ENCODE peak calls at places on chromosomes 13 and 19, in ten cellular contexts. N, X, L, A, C, W, P, T, G and I are unnamed samples.

GRCh38 chr19:39131255-39131755 is 5.7 kb downstream of the PAK4 start:
- DNase-seq in G (no peak), A (no peak), T (no peak), L (no peak), C (no peak), N (no peak), P (no peak), W (no peak), X (no peak), I (no peak)

GRCh38 chr19:4556574-4557185 is 2.8 kb downstream of the SEMA6B start:
- DNase-seq in T (no peak), P (no peak), C (no peak), G (peak; percentile 29), L (peak; percentile 17), N (peak; percentile 41), X (no peak), A (no peak), W (no peak), I (no peak)

GRCh38 chr13:102128216-102128800 is 273.5 kb downstream of the FGF14 start:
- DNase-seq in X (no peak), P (no peak), L (no peak), T (no peak), C (no peak), N (no peak), G (no peak), W (no peak), A (no peak), I (no peak)

GRCh38 chr19:31639306-31639705 is 290.1 kb upstream of the TSHZ3 start:
- DNase-seq in C (no peak), T (no peak), A (no peak), G (no peak), W (no peak), L (no peak), P (no peak), X (no peak), N (no peak), I (no peak)

GRCh38 chr19:8505680-8506401 is 3.4 kb upstream of the PRAM1 start:
- DNase-seq in P (peak; percentile 88), T (peak; percentile 61), A (peak; percentile 56), X (no peak), N (no peak), W (no peak), L (peak; percentile 89), C (peak; percentile 84), G (peak; percentile 81), I (peak; percentile 71)

GRCh38 chr13:101181076-101181685 is 235.1 kb downstream of the NALCN start:
- DNase-seq in G (no peak), N (no peak), C (no peak), T (no peak), P (no peak), L (no peak), X (no peak), W (no peak), A (no peak), I (no peak)

GRCh38 chr19:4970558-4971423 is 1.9 kb downstream of the KDM4B start:
- DNase-seq in C (peak; percentile 52), N (no peak), W (no peak), A (no peak), X (no peak), G (no peak), T (peak; percentile 30), L (no peak), P (no peak), I (no peak)

GRCh38 chr13:74090397-74090796 is 43.8 kb downstream of the KLF12 start:
- DNase-seq in P (no peak), G (no peak), T (no peak), A (no peak), X (no peak), L (no peak), W (no peak), N (no peak), C (no peak), I (no peak)

GRCh38 chr19:8702350-8702749 is 3.8 kb upstream of the ACTL9 start:
- DNase-seq in T (peak; percentile 48), C (no peak), N (no peak), W (no peak), G (no peak), L (no peak), X (no peak), P (no peak), A (no peak), I (no peak)

GRCh38 chr13:30673669-30674521 is 56.2 kb downstream of the USPL1 start:
- DNase-seq in N (peak; percentile 72), T (peak; percentile 92), X (peak; percentile 42), C (peak; percentile 91), P (peak; percentile 96), G (peak; percentile 88), A (peak; percentile 78), L (peak; percentile 94), W (peak; percentile 87), I (peak; percentile 96)

GRCh38 chr13:110907951-110908898 is 6.6 kb downstream of the ANKRD10 start:
- DNase-seq in C (peak; percentile 69), G (no peak), P (peak; percentile 69), A (no peak), T (no peak), X (no peak), W (no peak), N (peak; percentile 100), L (peak; percentile 59), I (no peak)

GRCh38 chr19:13466697-13467096 is 39.6 kb downstream of the CACNA1A start:
- DNase-seq in W (no peak), G (no peak), L (no peak), T (no peak), P (no peak), C (no peak), N (no peak), A (no peak), X (no peak), I (no peak)

GRCh38 chr19:39265321-39265916 is 2.8 kb upstream of the IFNL2 start:
- DNase-seq in L (no peak), X (no peak), P (peak; percentile 38), W (no peak), A (no peak), C (no peak), N (no peak), G (no peak), T (no peak), I (no peak)

GRCh38 chr19:6736917-6737283 is 480 bp downstream of the GPR108 start:
- DNase-seq in L (no peak), P (no peak), X (no peak), T (no peak), C (peak; percentile 41), A (no peak), G (no peak), N (no peak), W (no peak), I (no peak)

GRCh38 chr13:80923907-80924306 is 583.0 kb upstream of the SPRY2 start:
- DNase-seq in L (no peak), X (no peak), N (no peak), T (no peak), P (no peak), A (no peak), G (no peak), C (no peak), W (no peak), I (no peak)

GRCh38 chr19:37964109-37964508 is 57.1 kb downstream of the SIPA1L3 start:
- DNase-seq in G (no peak), T (no peak), C (no peak), A (no peak), L (no peak), P (no peak), W (no peak), X (no peak), N (no peak), I (no peak)

GRCh38 chr19:47124937-47125668 is 5.5 kb upstream of the SAE1 start:
- DNase-seq in A (no peak), N (peak; percentile 75), X (no peak), C (peak; percentile 27), P (no peak), L (peak; percentile 86), W (no peak), T (peak; percentile 73), G (no peak), I (no peak)

GRCh38 chr13:107289540-107289939 is 721.6 kb upstream of the ARGLU1 start:
- DNase-seq in A (no peak), X (no peak), G (no peak), L (no peak), P (no peak), N (no peak), W (no peak), C (no peak), T (no peak), I (no peak)

GRCh38 chr13:59755647-59756290 is 408.0 kb downstream of the DIAPH3 start:
- DNase-seq in X (no peak), L (no peak), C (no peak), A (no peak), W (no peak), G (no peak), N (no peak), P (no peak), T (no peak), I (no peak)

GRCh38 chr13:26474286-26474685 is 83.2 kb upstream of the WASF3 start:
- DNase-seq in L (no peak), T (no peak), N (no peak), P (no peak), A (no peak), C (no peak), W (no peak), X (no peak), G (no peak), I (no peak)

GRCh38 chr19:31377736-31378135 is 28.5 kb upstream of the TSHZ3 start:
- DNase-seq in C (no peak), N (no peak), A (no peak), P (no peak), X (no peak), W (no peak), L (no peak), G (no peak), T (no peak), I (no peak)

GRCh38 chr19:48186541-48186991 is 16.1 kb downstream of the ZSWIM9 start:
- DNase-seq in P (no peak), N (no peak), G (no peak), T (no peak), W (no peak), C (no peak), X (no peak), L (no peak), A (no peak), I (no peak)
- H3K27ac ChIP-seq in P (no peak overlapping the region), N (no peak overlapping the region), G (no peak overlapping the region), T (no peak overlapping the region), W (no peak overlapping the region), C (no peak overlapping the region), X (no peak overlapping the region), L (no peak overlapping the region), A (no peak overlapping the region), I (no peak overlapping the region)

GRCh38 chr13:114073881-114074551 is 58.4 kb downstream of the RASA3 start:
- DNase-seq in T (no peak), L (no peak), A (no peak), G (no peak), C (no peak), W (no peak), N (no peak), P (peak; percentile 36), X (no peak), I (no peak)
- H3K27ac ChIP-seq in T (no peak overlapping the region), L (no peak overlapping the region), A (no peak overlapping the region), G (no peak overlapping the region), C (no peak overlapping the region), W (no peak overlapping the region), N (no peak overlapping the region), P (no peak overlapping the region), X (no peak overlapping the region), I (no peak overlapping the region)

GRCh38 chr19:44822670-44823372 is 13.9 kb downstream of the BCAM start:
- DNase-seq in T (no peak), G (no peak), W (no peak), N (no peak), P (no peak), L (no peak), A (no peak), C (no peak), X (no peak), I (no peak)
- H3K27ac ChIP-seq in T (no peak overlapping the region), G (no peak overlapping the region), W (no peak overlapping the region), N (no peak overlapping the region), P (no peak overlapping the region), L (no peak overlapping the region), A (no peak overlapping the region), C (no peak overlapping the region), X (no peak overlapping the region), I (no peak overlapping the region)

GRCh38 chr13:32035701-32036100 is 4.1 kb downstream of the FRY start:
- DNase-seq in W (no peak), G (no peak), P (no peak), X (no peak), T (no peak), A (no peak), N (peak; percentile 70), C (no peak), L (no peak), I (no peak)
- H3K27ac ChIP-seq in W (no peak overlapping the region), G (no peak overlapping the region), P (no peak overlapping the region), X (no peak overlapping the region), T (no peak overlapping the region), A (no peak overlapping the region), N (no peak overlapping the region), C (peak overlapping the region; percentile 45), L (no peak overlapping the region), I (no peak overlapping the region)